ENCODE peak calls at places on chromosome 6, in five cellular contexts. D is uterus, T is small intestine, L is fibroblast of lung, E is left ventricle myocardium inferior. M is an unnamed sample. For H3K4me1, the result is how much of the 10 kb centered on the place peaks cover.

GRCh38 chr6:119349041-119349340 is 570 bp downstream of the MAN1A1 start:
- DNase-seq in E (no peak), L (no peak), D (no peak), T (no peak), M (no peak)

GRCh38 chr6:143772110-143772509 is 71.0 kb upstream of the LTV1 start:
- DNase-seq in D (no peak), T (no peak), L (no peak), E (no peak), M (no peak)

GRCh38 chr6:131728296-131728939 is 17.6 kb upstream of the CTAGE9 start:
- DNase-seq in L (peak), D (no peak), E (no peak), T (no peak), M (no peak)

GRCh38 chr6:41278699-41279405 is 7.6 kb downstream of the TREM1 start:
- DNase-seq in T (peak), D (peak), L (peak), E (peak), M (peak)

GRCh38 chr6:1695546-1696494 is 86.1 kb downstream of the FOXC1 start:
- DNase-seq in E (no peak), D (no peak), T (no peak), L (no peak), M (no peak)

GRCh38 chr6:24796616-24797290 is 2.0 kb downstream of the ARMH2 start:
- DNase-seq in E (no peak), D (no peak), L (peak), T (no peak), M (no peak)

GRCh38 chr6:131058236-131058635 is 4.8 kb downstream of the EPB41L2 start:
- DNase-seq in L (peak), D (no peak), E (no peak), T (no peak), M (no peak)

GRCh38 chr6:143006787-143007186 is 53.9 kb upstream of the AIG1 start:
- DNase-seq in E (no peak), L (no peak), T (no peak), D (no peak), M (no peak)

GRCh38 chr6:17012421-17013225 is 89.2 kb upstream of the STMND1 start:
- DNase-seq in D (peak), E (no peak), T (no peak), L (peak), M (no peak)

GRCh38 chr6:167957626-167958025 is 39.8 kb upstream of the KIF25 start:
- DNase-seq in T (peak), D (no peak), E (no peak), L (no peak), M (no peak)

GRCh38 chr6:74651948-74652347 is 553.9 kb downstream of the COL12A1 start:
- DNase-seq in T (no peak), L (no peak), D (no peak), E (no peak), M (no peak)

GRCh38 chr6:53647437-53648094 is 18.0 kb downstream of the KLHL31 start:
- DNase-seq in L (peak), E (no peak), D (no peak), T (peak), M (no peak)

GRCh38 chr6:133130863-133131262 is 110.3 kb upstream of the EYA4 start:
- DNase-seq in L (peak), E (peak), T (no peak), D (peak), M (peak)

GRCh38 chr6:27059621-27060425 is 187.7 kb upstream of the PRSS16 start:
- DNase-seq in L (no peak), E (no peak), D (no peak), T (no peak), M (peak)

GRCh38 chr6:170266061-170266825 is 24.6 kb downstream of the DLL1 start:
- DNase-seq in E (no peak), T (peak), D (no peak), L (no peak), M (no peak)

GRCh38 chr6:90217621-90218496 is 78.8 kb downstream of the BACH2 start:
- DNase-seq in L (no peak), D (no peak), T (peak), E (no peak), M (no peak)

GRCh38 chr6:30894935-30895334 is 10.6 kb downstream of the DDR1 start:
- DNase-seq in D (no peak), E (no peak), T (no peak), L (no peak), M (no peak)

GRCh38 chr6:97626586-97627441 is 343.8 kb upstream of the MMS22L start:
- DNase-seq in D (no peak), T (no peak), E (no peak), L (peak), M (peak)

GRCh38 chr6:99458319-99458718 is 33.2 kb upstream of the PNISR start:
- DNase-seq in L (peak), T (peak), D (no peak), E (no peak), M (peak)

GRCh38 chr6:159172066-159172465 is 2.9 kb downstream of the FNDC1 start:
- DNase-seq in L (peak), T (no peak), E (no peak), D (no peak), M (no peak)
- H3K4me1 ChIP-seq in L (under half), T (under half), E (under half), D (under half), M (under half)

DNA sequence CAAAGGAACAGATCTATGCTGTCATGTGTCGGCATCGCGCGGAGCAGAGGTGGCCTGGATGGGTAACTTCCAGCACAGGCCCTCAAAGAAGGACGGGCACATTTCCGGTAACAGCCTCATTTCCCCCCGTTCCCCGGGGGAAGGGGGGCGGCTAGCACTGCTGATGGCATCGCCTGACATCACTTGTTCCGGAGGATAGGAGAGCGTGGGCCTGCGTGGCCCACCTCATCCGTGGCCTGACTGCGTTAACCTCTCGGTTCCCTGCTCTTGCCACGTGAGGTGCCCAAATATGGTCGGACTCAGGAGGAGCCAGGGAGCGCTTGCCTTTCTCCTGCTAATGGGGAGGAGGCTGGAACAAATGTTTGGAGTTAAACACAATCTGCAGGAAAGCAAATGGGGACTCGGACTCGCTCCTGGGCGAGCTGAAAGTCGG is at the start of gene AKAP12:
- DNase-seq in L (peak), D (peak), E (peak), T (no peak), M (no peak)
- H3K4me3 ChIP-seq in L (peak), D (peak), E (peak), T (peak), M (peak)

DNA sequence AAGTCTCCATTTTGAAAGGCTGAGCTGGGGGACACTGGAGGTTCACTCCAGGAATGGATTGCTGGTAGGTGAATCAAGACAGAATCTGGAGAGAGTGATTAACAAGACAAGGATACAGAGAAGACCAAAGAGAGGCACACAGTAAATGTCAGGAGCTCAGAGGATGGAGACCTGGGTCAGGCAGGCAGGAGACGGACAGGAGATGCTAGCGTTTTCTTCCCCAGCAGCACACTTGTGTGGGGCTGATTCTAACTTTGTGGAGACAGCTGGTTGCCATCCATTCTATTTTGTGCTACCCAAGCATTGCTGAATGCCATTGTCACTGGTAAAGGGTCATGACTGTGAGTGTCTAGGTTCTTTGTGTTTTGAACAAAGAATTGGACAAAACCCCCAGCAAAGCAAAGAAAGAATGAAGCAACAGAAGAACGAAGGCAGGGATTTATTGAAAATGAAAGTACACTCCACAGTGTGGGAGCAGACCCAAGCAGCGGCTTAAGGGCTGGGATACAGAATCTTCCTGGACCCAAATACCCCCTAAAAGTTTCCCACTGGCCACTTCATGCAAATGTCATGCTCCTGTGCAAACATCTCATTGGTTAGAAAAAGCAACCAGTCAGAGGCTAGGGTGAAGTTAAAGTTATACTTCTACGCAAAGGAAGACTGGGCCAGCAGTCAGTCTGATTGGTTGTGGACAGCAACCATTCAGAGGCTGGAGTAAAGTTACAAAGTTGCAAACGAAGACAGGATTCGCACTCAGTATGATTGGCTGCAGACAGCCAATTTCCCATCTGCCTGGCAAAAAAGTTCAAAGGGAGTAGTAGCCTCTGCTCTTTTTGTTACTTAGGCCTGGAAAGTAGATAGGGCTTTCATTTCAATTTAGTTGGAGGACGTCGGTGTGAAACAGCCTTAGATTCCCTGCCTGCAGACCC is 17.5 kb downstream of the PTK7 start:
- DNase-seq in E (no peak), D (peak), T (peak), L (peak), M (no peak)
- H3K4me1 ChIP-seq in E (under half), D (under half), T (under half), L (under half), M (under half)

DNA sequence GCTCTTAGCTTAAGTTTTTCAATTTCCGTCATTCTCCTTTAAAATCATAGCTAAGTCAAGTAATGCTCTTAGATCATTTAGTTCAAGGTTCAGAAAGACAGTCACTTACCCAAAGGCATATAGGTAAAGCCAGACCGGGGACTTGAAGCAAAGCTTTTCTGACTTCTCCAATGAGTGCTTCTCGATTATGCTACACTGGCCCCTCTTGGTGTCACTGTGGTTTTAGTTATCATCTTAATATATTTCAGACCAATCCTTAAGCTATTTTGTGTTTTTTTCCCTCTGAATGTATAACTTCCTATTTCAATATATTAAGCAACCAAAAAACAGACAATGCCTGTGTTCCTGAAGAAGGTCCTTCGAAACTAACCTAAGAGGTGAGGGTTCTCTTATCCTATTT is 3.8 kb downstream of the PRDM1 start:
- DNase-seq in E (no peak), T (peak), D (no peak), L (peak), M (no peak)
- H3K4me3 ChIP-seq in E (peak), T (peak), D (peak), L (peak), M (no peak)